ENCODE peak calls at places on chromosomes 7 and 10, in seven cellular contexts. J is mesendoderm, X is IMR-90, O is H9, K is neuronal stem cell, T is mesenchymal stem cell, S is H1. N is an unnamed sample.
A peak's percentile ranks its signal among the peaks of the same experiment; 100 is the strongest.

GRCh38 chr7:36862685-36863375 is 138.5 kb upstream of the AOAH start:
- DNase-seq in J (no peak), X (no peak), O (no peak), K (no peak), T (no peak), S (no peak), N (peak; percentile 15)

GRCh38 chr7:2714636-2715035 is 26.6 kb downstream of the AMZ1 start:
- DNase-seq in J (no peak), X (no peak), O (no peak), K (no peak), T (no peak), S (no peak), N (no peak)

GRCh38 chr7:131633342-131633843 is 77.0 kb upstream of the PODXL start:
- DNase-seq in J (no peak), X (peak; percentile 74), O (no peak), K (no peak), T (peak; percentile 70), S (no peak), N (no peak)

GRCh38 chr7:22853138-22853537 is 30.5 kb upstream of the TOMM7 start:
- DNase-seq in J (no peak), X (no peak), O (no peak), K (no peak), T (no peak), S (no peak), N (no peak)

GRCh38 chr10:84194424-84195043 is at the start of gene CDHR1:
- DNase-seq in J (peak; percentile 65), X (no peak), O (peak; percentile 82), K (peak; percentile 57), T (no peak), S (no peak), N (no peak)

GRCh38 chr10:42933454-42934340 is 143.2 kb upstream of the RET start:
- DNase-seq in J (peak; percentile 57), X (peak; percentile 19), O (peak; percentile 63), K (no peak), T (no peak), S (no peak), N (no peak)

GRCh38 chr10:6362879-6363278 is 160.1 kb downstream of the PFKFB3 start:
- DNase-seq in J (no peak), X (no peak), O (no peak), K (no peak), T (no peak), S (no peak), N (no peak)

GRCh38 chr10:129288940-129289468 is 178.0 kb upstream of the MGMT start:
- DNase-seq in J (no peak), X (no peak), O (no peak), K (no peak), T (peak; percentile 43), S (no peak), N (no peak)

GRCh38 chr7:139339698-139340036 is 1.5 kb upstream of the FMC1 start:
- DNase-seq in J (no peak), X (no peak), O (no peak), K (no peak), T (no peak), S (no peak), N (no peak)

GRCh38 chr10:31582365-31583052 is 263.5 kb downstream of the ZEB1 start:
- DNase-seq in J (peak; percentile 58), X (peak; percentile 47), O (no peak), K (no peak), T (peak; percentile 52), S (no peak), N (peak; percentile 66)

GRCh38 chr10:52871191-52871843 is 98.7 kb upstream of the MBL2 start:
- DNase-seq in J (no peak), X (no peak), O (peak; percentile 31), K (no peak), T (no peak), S (no peak), N (no peak)

GRCh38 chr7:71752171-71752935 is 620.4 kb downstream of the GALNT17 start:
- DNase-seq in J (peak; percentile 73), X (no peak), O (peak; percentile 91), K (peak; percentile 66), T (no peak), S (peak; percentile 53), N (peak; percentile 39)

GRCh38 chr7:29990931-29991330 is 1.3 kb upstream of the SCRN1 start:
- DNase-seq in J (no peak), X (no peak), O (no peak), K (no peak), T (no peak), S (no peak), N (no peak)

GRCh38 chr7:29989257-29989995 is at the start of gene SCRN1:
- DNase-seq in J (peak; percentile 63), X (peak; percentile 13), O (peak; percentile 63), K (peak; percentile 42), T (peak; percentile 50), S (no peak), N (peak; percentile 43)

GRCh38 chr7:29988391-29989256 is 977 bp downstream of the SCRN1 start:
- DNase-seq in J (peak; percentile 89), X (peak; percentile 73), O (peak; percentile 68), K (peak; percentile 26), T (peak; percentile 91), S (no peak), N (peak; percentile 31)

GRCh38 chr7:29987083-29987482 is 2.5 kb downstream of the SCRN1 start:
- DNase-seq in J (no peak), X (peak; percentile 65), O (no peak), K (no peak), T (peak; percentile 66), S (no peak), N (no peak)

GRCh38 chr7:29987821-29988317 is 1.7 kb downstream of the SCRN1 start:
- DNase-seq in J (peak; percentile 91), X (peak; percentile 88), O (no peak), K (peak; percentile 31), T (peak; percentile 93), S (no peak), N (peak; percentile 70)
- H3K9ac ChIP-seq in J (peak overlapping the region; percentile 93), X (no peak overlapping the region), O (peak overlapping the region; percentile 23), K (no peak overlapping the region), T (peak overlapping the region; percentile 94), S (peak overlapping the region; percentile 81), N (no peak overlapping the region)

GRCh38 chr10:2019803-2020202 is 282.5 kb upstream of the ADARB2 start:
- DNase-seq in J (no peak), X (no peak), O (no peak), K (no peak), T (no peak), S (no peak), N (no peak)

GRCh38 chr10:2019281-2019680 is 282.0 kb upstream of the ADARB2 start:
- DNase-seq in J (no peak), X (no peak), O (no peak), K (no peak), T (no peak), S (no peak), N (no peak)

GRCh38 chr10:2023687-2024086 is 286.4 kb upstream of the ADARB2 start:
- DNase-seq in J (no peak), X (no peak), O (no peak), K (no peak), T (no peak), S (no peak), N (no peak)

GRCh38 chr10:2020841-2021240 is 283.5 kb upstream of the ADARB2 start:
- DNase-seq in J (no peak), X (no peak), O (no peak), K (no peak), T (no peak), S (no peak), N (no peak)
- H4K8ac ChIP-seq in J (no peak overlapping the region), X (no peak overlapping the region), O (no peak overlapping the region), K (no peak overlapping the region), T (no peak overlapping the region), S (no peak overlapping the region), N (no peak overlapping the region)

GRCh38 chr10:122658356-122659049 is 41.1 kb downstream of the C10orf120 start:
- DNase-seq in J (no peak), X (no peak), O (no peak), K (no peak), T (no peak), S (no peak), N (no peak)

GRCh38 chr10:122656741-122657140 is 42.9 kb downstream of the C10orf120 start:
- DNase-seq in J (no peak), X (no peak), O (no peak), K (no peak), T (no peak), S (no peak), N (no peak)

GRCh38 chr10:122656308-122656705 is 43.3 kb downstream of the C10orf120 start:
- DNase-seq in J (no peak), X (no peak), O (no peak), K (no peak), T (no peak), S (no peak), N (no peak)

GRCh38 chr10:122657734-122658133 is 41.9 kb downstream of the C10orf120 start:
- DNase-seq in J (no peak), X (no peak), O (no peak), K (no peak), T (no peak), S (no peak), N (no peak)

DNA sequence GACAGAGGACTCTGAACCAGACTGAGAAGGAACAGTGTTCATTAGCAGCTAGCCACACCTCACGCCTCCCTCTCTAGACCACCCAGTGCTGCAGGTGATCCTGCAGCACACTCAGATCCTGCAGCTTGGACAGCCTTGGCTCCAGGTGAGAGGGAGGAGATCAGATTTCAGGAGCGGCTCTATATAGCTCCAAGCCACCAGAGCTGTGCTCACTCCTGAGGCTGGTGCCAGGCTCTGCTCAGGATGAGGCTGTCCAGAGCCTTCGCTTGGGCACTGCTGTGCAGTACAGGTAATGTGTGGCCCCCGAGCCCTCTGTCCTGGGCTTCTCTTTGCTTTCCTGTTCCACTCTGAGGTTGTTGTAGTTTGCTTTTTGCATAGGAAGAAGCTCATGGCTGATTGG is 42.4 kb downstream of the C10orf120 start:
- DNase-seq in J (no peak), X (no peak), O (no peak), K (no peak), T (no peak), S (no peak), N (no peak)
- H2BK120ac ChIP-seq in J (no peak overlapping the region), X (no peak overlapping the region), O (no peak overlapping the region), K (no peak overlapping the region), T (no peak overlapping the region), S (no peak overlapping the region), N (no peak overlapping the region)

GRCh38 chr7:101116898-101117297 is 10.0 kb upstream of the SERPINE1 start:
- DNase-seq in J (no peak), X (no peak), O (no peak), K (no peak), T (no peak), S (no peak), N (peak; percentile 66)

GRCh38 chr7:101121996-101122932 is 4.6 kb upstream of the SERPINE1 start:
- DNase-seq in J (peak; percentile 96), X (peak; percentile 99), O (peak; percentile 76), K (no peak), T (peak; percentile 99), S (peak; percentile 70), N (peak; percentile 94)

GRCh38 chr7:101119876-101120275 is 7.0 kb upstream of the SERPINE1 start:
- DNase-seq in J (no peak), X (no peak), O (no peak), K (no peak), T (no peak), S (no peak), N (peak; percentile 0)

GRCh38 chr7:101120315-101120714 is 6.6 kb upstream of the SERPINE1 start:
- DNase-seq in J (no peak), X (no peak), O (no peak), K (no peak), T (no peak), S (no peak), N (peak; percentile 2)

DNA sequence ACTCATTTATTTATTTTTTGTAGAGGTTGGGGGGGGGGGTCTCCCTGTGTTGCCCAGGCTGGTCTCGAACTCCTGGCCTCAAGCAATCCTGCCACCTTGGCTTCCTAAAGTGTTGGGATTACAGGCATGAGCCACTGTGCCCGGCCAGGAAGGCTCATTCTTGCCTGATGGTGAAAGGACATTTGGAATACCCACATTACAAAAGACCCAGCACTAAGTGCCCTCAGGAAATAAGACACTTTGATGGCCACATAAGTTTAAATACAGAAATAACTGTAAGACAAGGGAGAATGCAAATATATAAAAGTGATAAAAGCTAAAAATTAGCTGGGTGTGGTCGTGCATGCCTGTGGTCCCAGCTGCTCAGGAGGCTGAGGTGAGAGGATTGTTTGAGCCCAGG is 8.0 kb upstream of the SERPINE1 start:
- DNase-seq in J (no peak), X (no peak), O (no peak), K (no peak), T (no peak), S (no peak), N (peak; percentile 89)
- H3K9ac ChIP-seq in J (no peak overlapping the region), X (no peak overlapping the region), O (no peak overlapping the region), K (no peak overlapping the region), T (peak overlapping the region; percentile 14), S (no peak overlapping the region), N (no peak overlapping the region)